ENCODE peak calls at places on chromosomes 13 and 19, in five cellular contexts. I is upper lobe of right lung, J is thoracic aorta, M is ascending aorta, Y is spleen. D is an unnamed sample. For H3K4me1, the result is how much of the 10 kb centered on the place peaks cover.

GRCh38 chr13:58619396-58620113 is 988.0 kb downstream of the PCDH17 start:
- DNase-seq in I (no peak), J (no peak), M (no peak), Y (no peak), D (no peak)

GRCh38 chr13:112907916-112908315 is 61.1 kb upstream of the MCF2L start:
- DNase-seq in J (no peak), I (no peak), M (no peak), Y (no peak), D (no peak)

GRCh38 chr13:45196622-45197021 is 4.2 kb downstream of the KCTD4 start:
- DNase-seq in Y (no peak), J (no peak), I (no peak), M (no peak), D (no peak)

GRCh38 chr13:99275093-99275469 is 16.9 kb upstream of the GPR18 start:
- DNase-seq in J (no peak), I (no peak), Y (no peak), M (no peak), D (no peak)

GRCh38 chr13:69571606-69572323 is 535.9 kb upstream of the ATXN8OS start:
- DNase-seq in J (no peak), I (no peak), Y (no peak), M (no peak), D (no peak)

GRCh38 chr19:6654347-6655310 is 15.3 kb downstream of the TNFSF14 start:
- DNase-seq in I (no peak), M (no peak), Y (peak), J (no peak), D (peak)

GRCh38 chr13:98839826-98840769 is 87.6 kb upstream of the SLC15A1 start:
- DNase-seq in I (peak), Y (no peak), J (no peak), M (no peak), D (no peak)

GRCh38 chr13:69676286-69676685 is 431.3 kb upstream of the ATXN8OS start:
- DNase-seq in M (no peak), J (no peak), I (no peak), Y (no peak), D (no peak)

GRCh38 chr13:45518525-45519235 is 53.9 kb downstream of the COG3 start:
- DNase-seq in M (no peak), Y (no peak), I (no peak), J (no peak), D (no peak)

GRCh38 chr19:33300016-33300981 is 2.0 kb downstream of the CEBPA start:
- DNase-seq in I (no peak), J (no peak), Y (no peak), M (peak), D (no peak)

GRCh38 chr19:40519352-40520322 is 52.8 kb downstream of the SPTBN4 start:
- DNase-seq in J (no peak), M (no peak), Y (no peak), I (peak), D (no peak)

GRCh38 chr13:45231722-45232121 is 30.9 kb upstream of the KCTD4 start:
- DNase-seq in I (no peak), Y (no peak), M (no peak), J (no peak), D (no peak)

GRCh38 chr19:6739884-6740588 is 556 bp downstream of the TRIP10 start:
- DNase-seq in J (no peak), M (no peak), Y (peak), I (peak), D (no peak)

GRCh38 chr19:17075035-17075859 is at the start of the genes HAUS8 and MYO9B:
- DNase-seq in J (peak), M (peak), Y (peak), I (peak), D (peak)

GRCh38 chr19:50657222-50657669 is 8.0 kb downstream of the C19orf81 start:
- DNase-seq in Y (no peak), I (no peak), J (no peak), M (no peak), D (no peak)

GRCh38 chr13:111573362-111573761 is 252.9 kb downstream of the TEX29 start:
- DNase-seq in M (no peak), Y (no peak), I (no peak), J (no peak), D (no peak)

GRCh38 chr19:53792721-53793433 is 31.2 kb downstream of the NLRP12 start:
- DNase-seq in J (peak), I (peak), Y (peak), M (peak), D (peak)

GRCh38 chr19:33171916-33172359 is 22.2 kb upstream of the LRP3 start:
- DNase-seq in M (no peak), I (no peak), Y (peak), J (no peak), D (no peak)

GRCh38 chr13:98937911-98938381 is 39.9 kb downstream of the DOCK9 start:
- DNase-seq in I (no peak), Y (peak), J (no peak), M (no peak), D (no peak)

GRCh38 chr13:48715977-48716376 is 62.2 kb downstream of the CYSLTR2 start:
- DNase-seq in J (no peak), Y (no peak), I (no peak), M (no peak), D (no peak)

GRCh38 chr13:45137501-45137880 is 17.2 kb downstream of the GTF2F2 start:
- DNase-seq in I (no peak), M (no peak), Y (no peak), J (no peak), D (no peak)

GRCh38 chr13:23871616-23872220 is 17.5 kb downstream of the MIPEP start:
- DNase-seq in J (no peak), M (no peak), Y (no peak), I (no peak), D (no peak)

GRCh38 chr19:8629184-8629583 is 1.2 kb upstream of the NFILZ start:
- DNase-seq in J (no peak), M (no peak), I (no peak), Y (no peak), D (no peak)

GRCh38 chr13:79541426-79542049 is 60.6 kb downstream of the NDFIP2 start:
- DNase-seq in J (no peak), I (no peak), Y (no peak), M (no peak), D (peak)

GRCh38 chr13:103000157-103000556 is 66.1 kb downstream of the SLC10A2 start:
- DNase-seq in M (no peak), I (no peak), Y (no peak), J (no peak), D (no peak)

GRCh38 chr19:56987184-56987583 is 132.6 kb upstream of the USP29 start:
- DNase-seq in I (no peak), J (no peak), M (no peak), Y (no peak), D (no peak)

GRCh38 chr13:31909889-31910551 is 121.6 kb upstream of the FRY start:
- DNase-seq in I (no peak), J (no peak), M (no peak), Y (no peak), D (peak)

GRCh38 chr13:104015646-104016396 is 949.6 kb upstream of the SLC10A2 start:
- DNase-seq in I (no peak), Y (no peak), M (no peak), J (no peak), D (no peak)

GRCh38 chr13:105908581-105908980 is 626.9 kb downstream of the EFNB2 start:
- DNase-seq in M (no peak), Y (no peak), I (no peak), J (no peak), D (no peak)

GRCh38 chr13:68190826-68191225 is 960.7 kb upstream of the PCDH9 start:
- DNase-seq in J (no peak), Y (no peak), I (no peak), M (no peak), D (no peak)

GRCh38 chr13:22761709-22762108 is 419.1 kb upstream of the SGCG start:
- DNase-seq in J (no peak), I (no peak), M (no peak), Y (no peak), D (no peak)

GRCh38 chr13:97255515-97255999 is 33.4 kb downstream of the MBNL2 start:
- DNase-seq in J (no peak), M (no peak), I (no peak), Y (no peak), D (no peak)

GRCh38 chr19:2722541-2723344 is 1.6 kb upstream of the DIRAS1 start:
- DNase-seq in J (peak), I (peak), M (peak), Y (no peak), D (no peak)

GRCh38 chr13:66635526-66635925 is 594.6 kb downstream of the PCDH9 start:
- DNase-seq in I (no peak), Y (no peak), J (no peak), M (no peak), D (no peak)

GRCh38 chr13:94014461-94014860 is 465.0 kb downstream of the DCT start:
- DNase-seq in I (no peak), J (no peak), M (no peak), Y (no peak), D (no peak)

GRCh38 chr19:11963566-11964355 is 1.1 kb upstream of the ZNF763 start:
- DNase-seq in I (peak), Y (peak), J (peak), M (peak), D (peak)

GRCh38 chr13:66532146-66532545 is 698.0 kb downstream of the PCDH9 start:
- DNase-seq in I (no peak), M (no peak), J (no peak), Y (no peak), D (no peak)

GRCh38 chr19:41548954-41549688 is 26.8 kb upstream of the CEACAM21 start:
- DNase-seq in J (no peak), I (no peak), M (no peak), Y (no peak), D (peak)

GRCh38 chr19:41547569-41547968 is 28.4 kb upstream of the CEACAM21 start:
- DNase-seq in M (no peak), Y (no peak), J (no peak), I (no peak), D (no peak)

GRCh38 chr19:41545547-41545946 is 30.4 kb upstream of the CEACAM21 start:
- DNase-seq in Y (no peak), I (no peak), J (no peak), M (no peak), D (no peak)

GRCh38 chr19:41546386-41546789 is 29.6 kb upstream of the CEACAM21 start:
- DNase-seq in J (no peak), Y (peak), I (no peak), M (no peak), D (peak)

DNA sequence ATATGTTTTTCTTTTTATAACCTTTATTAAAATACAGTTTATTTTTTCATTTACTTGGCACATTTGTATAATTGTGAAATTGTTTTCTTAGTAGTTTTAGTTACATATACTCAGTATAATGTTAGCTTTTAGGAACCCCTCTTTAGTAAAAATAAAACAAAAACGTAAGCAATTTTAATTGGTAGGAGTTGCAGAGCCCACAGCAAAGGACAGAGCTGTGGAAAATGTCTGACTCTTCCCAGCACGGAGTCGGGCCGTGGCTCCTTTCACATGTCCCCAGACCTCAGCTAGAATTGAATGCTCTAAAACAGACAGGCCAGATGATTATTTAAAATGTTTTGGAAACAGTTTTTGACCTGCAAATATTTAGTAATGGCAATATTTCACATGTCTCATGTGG is 27.9 kb upstream of the CEACAM21 start:
- DNase-seq in I (no peak), J (no peak), M (no peak), Y (no peak), D (no peak)
- H3K4me1 ChIP-seq in I (under half), J (under half), M (under half), Y (half or more), D (half or more)

DNA sequence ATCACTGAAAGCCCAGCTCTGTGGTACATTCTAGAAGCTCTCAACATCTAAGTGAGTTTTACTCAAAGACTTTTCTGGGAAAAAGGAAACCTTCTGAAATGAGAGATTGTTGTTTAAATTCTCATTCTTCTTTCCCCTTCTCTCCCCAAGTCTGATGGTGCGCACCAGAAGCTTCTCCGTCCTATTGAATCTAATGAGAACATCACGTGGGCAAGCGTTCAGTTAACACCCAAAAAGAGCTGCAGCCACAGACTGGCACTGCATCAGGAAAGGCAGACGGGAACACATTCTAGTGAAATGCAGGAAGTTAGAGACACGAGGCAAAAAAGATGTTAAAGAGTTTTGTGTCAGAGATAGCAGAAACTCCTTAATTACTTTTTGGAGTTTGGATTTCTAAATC is 58.1 kb downstream of the GJA3 start:
- DNase-seq in J (no peak), Y (no peak), M (no peak), I (no peak), D (no peak)
- H3K27ac ChIP-seq in J (no peak), Y (no peak), M (no peak), I (no peak), D (no peak)

DNA sequence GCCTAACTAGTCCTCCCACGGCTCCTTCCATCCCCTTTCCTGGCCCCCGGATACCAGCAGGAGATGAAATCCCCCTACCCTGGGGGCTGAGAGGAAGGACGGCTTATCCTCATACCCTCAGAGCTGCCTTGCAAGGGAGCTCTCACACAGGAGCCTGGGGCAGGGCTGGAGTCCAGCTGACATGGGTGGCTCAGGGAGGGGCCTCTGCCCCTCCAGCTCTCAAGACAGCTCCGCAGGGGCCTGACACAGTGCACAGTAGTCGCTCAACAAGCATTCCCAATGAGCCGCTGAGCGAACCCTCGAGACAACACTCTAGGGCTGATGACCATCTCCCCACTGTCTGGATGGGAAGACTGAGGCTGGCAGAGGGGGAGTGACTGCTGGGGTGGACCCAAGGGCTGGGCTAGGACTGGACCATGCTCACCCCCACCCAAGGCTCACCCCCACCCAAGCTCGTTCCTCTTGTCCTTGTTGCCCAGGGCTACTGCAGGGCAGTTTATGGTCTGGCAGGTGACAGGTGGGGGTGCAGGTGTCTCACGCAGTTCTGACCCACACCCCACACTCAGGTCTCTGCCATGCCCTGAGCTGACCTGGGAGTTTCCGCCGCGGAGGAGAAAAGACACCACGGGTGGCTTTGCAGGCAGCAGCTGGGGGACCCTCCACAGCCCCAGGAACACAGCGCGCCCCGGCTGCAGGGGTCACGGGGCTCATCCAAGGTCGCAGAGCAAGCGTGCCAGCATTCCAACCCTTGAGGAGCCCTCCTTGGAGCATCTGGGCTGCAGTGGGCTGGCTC is 3.9 kb downstream of the ZBTB7A start:
- DNase-seq in M (no peak), J (no peak), I (no peak), Y (peak), D (no peak)
- H3K4me1 ChIP-seq in M (half or more), J (half or more), I (half or more), Y (half or more), D (half or more)

GRCh38 chr13:74528751-74529513 is 394.7 kb upstream of the KLF12 start:
- DNase-seq in J (no peak), I (no peak), Y (no peak), M (no peak), D (no peak)
- H3K27ac ChIP-seq in J (no peak), I (no peak), Y (no peak), M (no peak), D (no peak)

DNA sequence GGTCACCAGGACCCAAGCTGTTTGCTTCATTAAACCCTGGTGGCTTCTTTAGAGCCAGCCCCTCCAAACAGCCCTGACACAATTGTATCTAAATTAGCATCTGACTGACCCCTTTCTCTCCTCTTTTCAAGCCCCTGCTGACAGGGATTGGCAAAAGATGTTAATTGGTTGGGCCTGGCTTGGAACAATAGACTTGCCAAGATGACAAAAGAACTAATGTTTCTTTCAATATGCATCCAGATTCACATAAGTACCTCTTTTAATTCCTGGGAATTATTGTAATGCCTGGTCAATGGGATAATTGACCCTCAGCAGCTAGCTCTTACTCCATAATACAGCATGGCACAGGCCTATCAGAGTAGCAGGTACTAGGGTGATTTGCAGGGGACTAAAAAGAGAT is 140.8 kb downstream of the SHISA2 start:
- DNase-seq in M (no peak), J (no peak), I (no peak), Y (no peak), D (no peak)
- H3K4me1 ChIP-seq in M (under half), J (under half), I (under half), Y (under half), D (under half)

DNA sequence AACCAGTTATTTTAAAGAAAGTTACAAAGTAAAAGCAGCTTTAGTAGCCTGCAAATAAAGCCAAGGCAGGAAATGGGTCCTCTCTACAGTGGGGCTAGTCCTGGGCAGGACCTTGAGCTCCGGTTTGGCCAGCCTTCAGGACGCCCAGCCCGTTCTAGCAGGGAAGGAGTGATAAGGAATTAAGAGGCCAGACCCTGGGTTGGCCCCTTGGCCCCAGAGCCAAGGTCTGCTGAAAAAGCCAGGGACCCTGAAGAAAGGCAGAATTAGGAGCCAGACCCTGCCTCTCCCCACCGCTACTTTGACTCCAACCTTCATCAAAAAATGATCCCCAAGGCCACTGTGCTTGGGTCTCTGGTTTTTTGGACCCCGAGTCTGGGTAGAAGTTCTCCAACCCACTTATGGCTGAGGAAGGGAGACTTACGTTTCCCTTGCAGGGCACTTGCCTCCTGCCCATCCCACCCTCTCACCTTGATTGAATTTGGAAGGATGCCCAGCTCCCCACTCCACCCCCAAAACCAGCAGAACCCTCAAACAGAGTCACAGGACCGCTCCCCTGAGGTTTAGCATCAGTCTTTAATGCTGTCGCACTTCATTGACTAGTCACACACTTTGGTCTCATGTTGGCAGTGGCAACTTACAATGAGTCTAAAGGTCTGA is 3.9 kb downstream of the DNAJB1 start:
- DNase-seq in Y (no peak), J (no peak), M (no peak), I (no peak), D (no peak)
- H3K27ac ChIP-seq in Y (peak), J (no peak), M (no peak), I (peak), D (no peak)

DNA sequence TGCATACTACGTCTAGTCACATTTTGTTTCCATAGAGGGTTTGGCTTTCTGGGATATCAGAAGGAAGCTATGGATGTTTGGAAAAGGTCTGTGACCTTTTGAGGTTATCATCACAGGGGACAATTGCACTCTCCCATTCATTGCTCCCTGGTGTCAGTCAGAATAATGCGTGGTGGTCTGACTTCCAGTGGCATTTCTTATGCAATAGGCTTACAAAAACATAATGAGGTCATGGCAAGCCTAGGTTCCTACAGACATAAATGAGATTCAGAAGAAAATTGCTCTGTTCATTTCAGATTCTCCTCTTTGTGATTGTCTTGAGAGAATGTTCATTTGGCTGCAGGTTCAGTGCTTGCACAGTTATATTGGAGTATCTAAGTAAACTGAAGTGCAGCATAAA is 54.6 kb downstream of the ARHGAP35 start:
- DNase-seq in M (no peak), J (no peak), I (no peak), Y (no peak), D (no peak)
- H3K4me1 ChIP-seq in M (under half), J (under half), I (under half), Y (half or more), D (under half)

D was measured in CD8-positive, alpha-beta memory T cell.